ENCODE peak calls at places on chromosomes 1 and 21, in five cellular contexts. K, Y, N, T and F are unnamed samples.

GRCh38 chr1:214476229-214476957 is 75.0 kb downstream of the PTPN14 start:
- DNase-seq in K (no peak), Y (no peak), T (no peak), N (no peak), F (no peak)

GRCh38 chr1:36257375-36257767 is 33.1 kb downstream of the THRAP3 start:
- DNase-seq in Y (no peak), T (no peak), K (peak), N (no peak), F (no peak)

GRCh38 chr1:50697440-50698421 is 262.3 kb downstream of the FAF1 start:
- DNase-seq in N (no peak), K (no peak), Y (no peak), T (no peak), F (no peak)

GRCh38 chr1:54350360-54350759 is 55.8 kb downstream of the SSBP3 start:
- DNase-seq in N (no peak), Y (no peak), T (no peak), K (no peak), F (no peak)

GRCh38 chr21:22827422-22827821 is 1829.2 kb downstream of the NCAM2 start:
- DNase-seq in K (no peak), N (no peak), Y (no peak), T (no peak), F (no peak)

GRCh38 chr1:59446257-59446901 is 149.5 kb downstream of the FGGY start:
- DNase-seq in K (peak), T (no peak), Y (no peak), N (no peak), F (no peak)

GRCh38 chr1:153569465-153569864 is 3.8 kb upstream of the S100A2 start:
- DNase-seq in T (no peak), K (no peak), N (no peak), Y (no peak), F (no peak)

GRCh38 chr1:209397910-209398309 is 185.6 kb upstream of the CAMK1G start:
- DNase-seq in K (no peak), T (no peak), Y (no peak), N (no peak), F (no peak)

GRCh38 chr1:226029568-226030225 is 30.6 kb upstream of the SDE2 start:
- DNase-seq in T (no peak), Y (no peak), K (no peak), N (no peak), F (no peak)

GRCh38 chr1:176364231-176364905 is 98.6 kb upstream of the PAPPA2 start:
- DNase-seq in K (no peak), Y (no peak), N (no peak), T (no peak), F (no peak)

GRCh38 chr21:43361493-43362296 is 65.2 kb downstream of the SIK1 start:
- DNase-seq in K (no peak), T (peak), Y (no peak), N (no peak), F (no peak)

GRCh38 chr1:47334765-47335435 is 1.3 kb downstream of the CMPK1 start:
- DNase-seq in T (no peak), K (no peak), Y (no peak), N (no peak), F (no peak)

GRCh38 chr1:46400398-46400797 is 6.3 kb downstream of the FAAH start:
- DNase-seq in N (no peak), T (no peak), K (no peak), Y (no peak), F (no peak)

GRCh38 chr21:39576518-39577128 is 36.1 kb upstream of the B3GALT5 start:
- DNase-seq in N (no peak), T (no peak), K (no peak), Y (no peak), F (no peak)

GRCh38 chr1:233391338-233391737 is 63.8 kb downstream of the MAP3K21 start:
- DNase-seq in K (no peak), T (no peak), N (no peak), Y (no peak), F (no peak)

GRCh38 chr1:66924756-66925557 is at the start of the genes DNAI4 and MIER1:
- DNase-seq in Y (peak), T (peak), N (peak), K (peak), F (peak)

GRCh38 chr21:30900881-30901280 is 19.5 kb upstream of the KRTAP11-1 start:
- DNase-seq in N (no peak), K (no peak), T (no peak), Y (no peak), F (no peak)

GRCh38 chr1:218454700-218455282 is 109.7 kb downstream of the TGFB2 start:
- DNase-seq in T (no peak), Y (no peak), K (no peak), N (no peak), F (no peak)

GRCh38 chr1:23867953-23868847 is at the start of gene FUCA1:
- DNase-seq in T (peak), K (peak), N (peak), Y (peak), F (peak)

GRCh38 chr1:201531551-201532425 is 7.1 kb upstream of the NAV1 start:
- DNase-seq in T (peak), Y (no peak), N (no peak), K (no peak), F (no peak)

GRCh38 chr1:150362721-150363425 is 1.1 kb upstream of the RPRD2 start:
- DNase-seq in K (peak), Y (no peak), T (no peak), N (no peak), F (no peak)

GRCh38 chr1:185158806-185159205 is 1.8 kb downstream of the SWT1 start:
- DNase-seq in K (peak), N (no peak), T (no peak), Y (no peak), F (no peak)

GRCh38 chr1:183291802-183292515 is 105.9 kb downstream of the LAMC2 start:
- DNase-seq in T (no peak), K (no peak), Y (no peak), N (no peak), F (no peak)

GRCh38 chr1:1156140-1157032 is 17.3 kb upstream of the TTLL10 start:
- DNase-seq in K (peak), N (no peak), Y (no peak), T (no peak), F (no peak)

GRCh38 chr1:36083635-36084501 is at the start of gene TEKT2:
- DNase-seq in K (no peak), Y (no peak), T (no peak), N (no peak), F (no peak)

GRCh38 chr1:6466023-6466422 is at the start of gene TNFRSF25:
- DNase-seq in K (no peak), Y (no peak), N (no peak), T (no peak), F (no peak)

GRCh38 chr1:192807221-192807967 is 1.4 kb upstream of the RGS2 start:
- DNase-seq in N (no peak), T (no peak), Y (peak), K (no peak), F (no peak)

GRCh38 chr1:2270260-2271100 is 42.4 kb downstream of the SKI start:
- DNase-seq in Y (no peak), T (no peak), K (no peak), N (no peak), F (no peak)

GRCh38 chr1:2391034-2391384 is 345 bp downstream of the MORN1 start:
- DNase-seq in N (peak), Y (peak), K (peak), T (no peak), F (peak)

GRCh38 chr21:46122758-46123683 is 25.1 kb downstream of the COL6A2 start:
- DNase-seq in Y (no peak), T (peak), K (no peak), N (peak), F (no peak)

GRCh38 chr1:208043690-208044089 is 132.8 kb upstream of the CD34 start:
- DNase-seq in Y (no peak), N (no peak), T (no peak), K (no peak), F (no peak)

GRCh38 chr1:82485591-82486369 is 685.0 kb downstream of the ADGRL2 start:
- DNase-seq in N (no peak), T (peak), Y (no peak), K (no peak), F (peak)

GRCh38 chr1:1626207-1627141 is 5.5 kb upstream of the MMP23B start:
- DNase-seq in T (no peak), K (no peak), N (no peak), Y (no peak), F (no peak)

GRCh38 chr1:232667781-232668101 is 37.8 kb upstream of the SIPA1L2 start:
- DNase-seq in T (no peak), K (no peak), Y (no peak), N (no peak), F (no peak)

GRCh38 chr21:37233551-37234146 is 33.5 kb downstream of the VPS26C start:
- DNase-seq in N (no peak), T (no peak), Y (no peak), K (no peak), F (no peak)

GRCh38 chr1:234603221-234604204 is 6.5 kb downstream of the IRF2BP2 start:
- DNase-seq in T (no peak), Y (no peak), N (no peak), K (peak), F (no peak)

GRCh38 chr1:234601217-234602017 is 8.6 kb downstream of the IRF2BP2 start:
- DNase-seq in T (no peak), K (peak), N (no peak), Y (no peak), F (no peak)

GRCh38 chr1:234604393-234604725 is 5.6 kb downstream of the IRF2BP2 start:
- DNase-seq in K (no peak), Y (no peak), N (no peak), T (no peak), F (no peak)

GRCh38 chr1:234600418-234601216 is 9.4 kb downstream of the IRF2BP2 start:
- DNase-seq in Y (no peak), K (peak), T (peak), N (no peak), F (no peak)

DNA sequence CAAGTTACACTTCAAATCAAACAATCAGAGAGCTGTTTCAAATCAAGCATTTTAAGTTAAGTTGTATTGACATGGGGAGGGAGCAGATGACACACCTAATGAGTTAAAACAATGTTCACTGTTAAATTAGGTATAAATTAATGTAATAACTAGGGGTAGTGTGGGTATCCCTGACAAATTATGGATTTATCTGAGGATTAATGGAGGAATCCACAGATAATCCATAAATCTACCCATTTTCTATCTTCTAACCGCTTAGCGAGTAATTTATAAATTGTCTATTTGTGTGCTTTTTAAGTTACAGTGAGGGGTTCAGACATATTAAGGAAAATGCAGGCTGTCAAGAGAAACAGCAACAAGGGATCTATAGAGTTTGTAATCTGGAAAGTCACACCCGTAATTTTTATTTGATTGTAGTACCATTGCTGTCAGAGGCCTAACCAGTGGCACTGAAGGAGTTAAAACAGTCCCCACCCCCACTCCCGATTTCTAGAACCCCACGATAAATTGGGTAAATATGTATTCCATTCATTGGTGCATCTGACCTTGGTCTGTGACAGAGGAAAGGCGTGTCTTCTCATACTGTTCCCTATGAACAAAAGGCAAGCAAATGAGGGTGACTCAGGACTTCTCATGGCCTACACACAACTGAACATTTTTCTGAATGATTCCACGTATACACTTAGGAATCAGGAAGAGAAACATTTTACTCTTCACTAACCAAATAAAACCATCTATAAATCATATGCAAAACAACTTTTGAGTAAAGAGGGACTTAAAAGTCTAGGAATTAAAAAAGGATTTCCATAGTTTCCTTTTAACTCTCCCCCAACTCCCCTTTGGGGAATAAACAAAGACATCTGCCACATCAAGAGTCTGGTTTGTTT is 7.4 kb downstream of the IRF2BP2 start:
- DNase-seq in K (peak), N (no peak), T (no peak), Y (peak), F (no peak)
- TF ChIP-seq POLR2A in K (peak), N (peak), T (peak), Y (no peak), F (no peak)

GRCh38 chr1:162973381-162973795 is 95.8 kb upstream of the RGS4 start:
- DNase-seq in T (no peak), K (no peak), Y (no peak), N (no peak), F (peak)

GRCh38 chr1:162977944-162978568 is 91.1 kb upstream of the RGS4 start:
- DNase-seq in T (no peak), N (no peak), K (no peak), Y (no peak), F (no peak)

GRCh38 chr1:162976628-162977027 is 92.5 kb upstream of the RGS4 start:
- DNase-seq in N (no peak), T (no peak), Y (no peak), K (no peak), F (no peak)

GRCh38 chr1:162972768-162973167 is 96.4 kb upstream of the RGS4 start:
- DNase-seq in K (no peak), N (no peak), Y (no peak), T (no peak), F (no peak)

DNA sequence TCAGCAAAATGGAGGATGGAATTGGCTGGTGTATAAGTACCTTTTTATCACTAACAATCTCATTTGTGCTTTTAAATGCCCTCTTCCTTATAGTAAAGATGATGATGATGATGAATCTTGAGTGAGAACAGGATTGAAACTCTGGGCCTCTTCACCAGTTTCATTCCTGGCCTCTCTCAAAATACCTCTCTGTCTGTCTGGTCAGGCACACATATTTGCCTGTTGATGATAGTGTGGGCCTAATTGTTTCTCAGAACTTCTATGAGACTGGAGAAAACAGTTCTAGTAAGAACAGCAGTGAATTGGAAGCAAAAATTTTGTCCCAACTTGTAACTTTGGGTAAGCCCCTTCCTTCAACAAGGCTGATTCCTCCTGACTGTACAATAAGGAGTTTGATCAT is 94.4 kb upstream of the RGS4 start:
- DNase-seq in K (no peak), N (no peak), T (no peak), Y (no peak), F (no peak)
- TF ChIP-seq POLR2A in K (no peak), N (no peak), T (no peak), Y (no peak), F (no peak)

DNA sequence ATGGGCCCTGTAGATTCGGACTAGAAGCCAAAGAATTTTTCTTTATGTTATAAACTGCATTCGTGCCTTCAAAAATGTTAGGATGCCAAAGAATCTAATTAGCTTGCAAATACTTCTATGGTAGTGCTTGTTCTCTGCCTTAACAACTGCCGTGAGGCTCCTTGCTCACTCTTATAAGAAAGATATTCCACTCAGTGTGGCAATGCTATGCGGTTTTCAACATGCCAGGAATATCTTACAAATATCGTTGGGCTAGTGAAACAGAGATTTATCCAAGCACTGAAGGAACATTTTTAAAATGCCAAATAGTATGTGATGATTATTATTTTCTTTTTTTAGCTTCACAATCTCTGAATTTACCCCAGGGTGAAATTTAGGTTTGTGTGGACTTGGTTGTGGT is 198.2 kb downstream of the GREM2 start:
- DNase-seq in N (no peak), Y (no peak), K (no peak), T (no peak), F (no peak)
- TF ChIP-seq POLR2A in N (no peak), Y (no peak), K (no peak), T (no peak), F (no peak)

GRCh38 chr1:202801169-202801568 is 7.1 kb downstream of the KDM5B start:
- DNase-seq in K (no peak), N (no peak), T (no peak), Y (no peak), F (no peak)
- TF ChIP-seq POLR2A in K (no peak), N (no peak), T (no peak), Y (no peak), F (no peak)

DNA sequence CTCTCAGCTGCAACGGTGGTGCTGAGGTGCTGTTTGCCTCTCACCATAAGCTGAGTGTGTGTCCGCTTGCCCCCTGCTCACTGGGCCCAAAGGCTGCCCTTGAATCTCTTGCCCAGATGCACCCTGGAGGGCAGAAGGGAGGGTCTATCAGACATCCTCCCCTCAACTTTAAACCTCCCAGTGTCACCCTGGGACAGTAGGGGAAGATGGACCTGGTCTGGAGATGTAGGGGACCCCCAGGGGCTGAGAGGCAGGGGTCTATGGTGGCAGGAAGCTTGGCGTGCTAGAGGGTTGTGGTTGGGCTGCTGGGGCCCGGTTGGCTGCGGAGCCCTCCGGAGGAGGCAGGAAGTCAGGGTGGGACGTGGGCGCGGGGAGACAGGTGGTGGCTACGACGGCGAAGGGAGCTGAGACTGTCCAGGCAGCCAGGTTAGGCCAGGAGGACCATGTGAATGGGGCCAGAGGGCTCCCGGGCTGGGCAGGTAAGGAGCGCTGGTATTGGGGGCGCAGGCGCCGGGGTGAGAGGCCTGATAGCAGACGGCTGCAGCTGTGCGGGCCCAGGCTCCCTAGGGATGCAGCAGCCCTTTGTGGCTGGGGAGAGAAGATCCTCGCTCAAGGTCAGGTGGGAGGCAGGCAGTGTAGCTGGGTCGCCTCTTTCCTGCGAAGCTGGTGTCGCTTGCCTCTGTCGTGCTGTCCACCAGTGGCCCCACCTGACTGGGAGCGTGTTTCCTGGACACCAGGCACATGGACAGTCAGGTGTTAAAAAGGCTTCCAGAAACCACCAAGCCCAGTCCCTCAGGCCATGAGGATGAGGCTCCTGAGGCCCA is at the start of gene LCK:
- DNase-seq in N (no peak), K (no peak), Y (no peak), T (no peak), F (no peak)
- TF ChIP-seq POLR2A in N (peak), K (no peak), Y (no peak), T (no peak), F (no peak)